ENCODE peak calls at places on chromosome 3, in eight cellular contexts. L is COR-L47; F is left colon; R is CD8-positive, alpha-beta T cell; U is HFFc6; G is HT1080; H is stimulated activated CD8-positive, alpha-beta memory T cell treated with anti-CD3 and anti-CD28 coated beads, Interleukin-4, amount 100 ng/mL, for 24 hours; P is MM.1S. J is an unnamed sample.

GRCh38 chr3:186307594-186307993 is 54.4 kb downstream of the DGKG start:
- DNase-seq in L (no peak), F (no peak), R (no peak), U (peak; percentile 21), G (no peak), H (no peak), P (peak; percentile 59), J (no peak)

GRCh38 chr3:163056874-163057497 is 1560.4 kb downstream of the OTOL1 start:
- DNase-seq in L (peak; percentile 63), F (peak; percentile 11), R (no peak), U (peak; percentile 24), G (peak; percentile 45), H (no peak), P (peak; percentile 75), J (peak; percentile 4)

GRCh38 chr3:70185661-70186060 is 126.8 kb downstream of the MDFIC2 start:
- DNase-seq in L (no peak), F (no peak), R (no peak), U (no peak), G (no peak), H (no peak), P (no peak), J (no peak)

GRCh38 chr3:154428369-154429206 is 1.4 kb downstream of the GPR149 start:
- DNase-seq in L (peak; percentile 48), F (no peak), R (no peak), U (no peak), G (peak; percentile 35), H (no peak), P (no peak), J (no peak)

GRCh38 chr3:127865941-127866340 is 43.6 kb upstream of the MGLL start:
- DNase-seq in L (no peak), F (no peak), R (no peak), U (peak; percentile 44), G (peak; percentile 84), H (no peak), P (no peak), J (peak; percentile 6)

GRCh38 chr3:151382671-151383070 is 1.9 kb downstream of the P2RY12 start:
- DNase-seq in L (no peak), F (no peak), R (no peak), U (no peak), G (no peak), H (no peak), P (no peak), J (no peak)

GRCh38 chr3:73086071-73086494 is 24.6 kb downstream of the EBLN2 start:
- DNase-seq in L (no peak), F (peak; percentile 49), R (peak; percentile 35), U (peak; percentile 15), G (peak; percentile 29), H (peak; percentile 22), P (peak; percentile 29), J (no peak)

GRCh38 chr3:63351159-63352007 is 73.3 kb downstream of the SYNPR start:
- DNase-seq in L (no peak), F (no peak), R (no peak), U (peak; percentile 49), G (peak; percentile 33), H (no peak), P (peak; percentile 66), J (no peak)

GRCh38 chr3:194682189-194682588 is 3.5 kb upstream of the FAM43A start:
- DNase-seq in L (no peak), F (no peak), R (no peak), U (no peak), G (no peak), H (no peak), P (peak; percentile 5), J (no peak)

J was measured in NK-92 treated with Interleukin-12 subunit alpha and Interleukin-12 subunit beta, amount 100 ng/mL, for 24 hours.